ENCODE peak calls at places on chromosomes 12 and 14, in four cellular contexts. One of them, this sample, is unnamed.

GRCh38 chr14:90503582-90503981 is 106.8 kb downstream of the CALM1 start:
- DNase-seq in cardiac fibroblast: no peak
- DNase-seq in glutamatergic neuron: no peak
- DNase-seq in epithelial cell of esophagus: no peak
- DNase-seq in this sample: no peak

GRCh38 chr12:14322403-14322802 is 43.1 kb upstream of the ATF7IP start:
- DNase-seq in cardiac fibroblast: no peak
- DNase-seq in glutamatergic neuron: no peak
- DNase-seq in epithelial cell of esophagus: no peak
- DNase-seq in this sample: no peak

GRCh38 chr14:89900822-89901221 is 53.7 kb downstream of the EFCAB11 start:
- DNase-seq in cardiac fibroblast: peak
- DNase-seq in glutamatergic neuron: no peak
- DNase-seq in epithelial cell of esophagus: no peak
- DNase-seq in this sample: no peak

GRCh38 chr14:53955671-53956426 is 776 bp downstream of the BMP4 start:
- DNase-seq in cardiac fibroblast: no peak
- DNase-seq in glutamatergic neuron: peak
- DNase-seq in epithelial cell of esophagus: peak
- DNase-seq in this sample: peak

GRCh38 chr12:127284021-127284420 is 982.9 kb upstream of the TMEM132C start:
- DNase-seq in cardiac fibroblast: peak
- DNase-seq in glutamatergic neuron: no peak
- DNase-seq in epithelial cell of esophagus: no peak
- DNase-seq in this sample: no peak

GRCh38 chr12:70971395-70971794 is 50.9 kb upstream of the PTPRR start:
- DNase-seq in cardiac fibroblast: peak
- DNase-seq in glutamatergic neuron: no peak
- DNase-seq in epithelial cell of esophagus: no peak
- DNase-seq in this sample: no peak

GRCh38 chr14:99520571-99521081 is 39.4 kb downstream of the CCNK start:
- DNase-seq in cardiac fibroblast: no peak
- DNase-seq in glutamatergic neuron: peak
- DNase-seq in epithelial cell of esophagus: no peak
- DNase-seq in this sample: no peak

GRCh38 chr12:58314610-58315009 is 373.2 kb downstream of the ATP23 start:
- DNase-seq in cardiac fibroblast: peak
- DNase-seq in glutamatergic neuron: no peak
- DNase-seq in epithelial cell of esophagus: peak
- DNase-seq in this sample: no peak

GRCh38 chr14:67650694-67651093 is 23.7 kb downstream of the VTI1B start:
- DNase-seq in cardiac fibroblast: peak
- DNase-seq in glutamatergic neuron: no peak
- DNase-seq in epithelial cell of esophagus: peak
- DNase-seq in this sample: no peak

GRCh38 chr12:73998894-73999293 is 538.7 kb upstream of the ATXN7L3B start:
- DNase-seq in cardiac fibroblast: no peak
- DNase-seq in glutamatergic neuron: no peak
- DNase-seq in epithelial cell of esophagus: no peak
- DNase-seq in this sample: no peak

GRCh38 chr14:67269338-67270060 is 28.3 kb downstream of the PALS1 start:
- DNase-seq in cardiac fibroblast: peak
- DNase-seq in glutamatergic neuron: no peak
- DNase-seq in epithelial cell of esophagus: no peak
- DNase-seq in this sample: no peak

GRCh38 chr12:66941150-66941549 is 262.3 kb upstream of the GRIP1 start:
- DNase-seq in cardiac fibroblast: no peak
- DNase-seq in glutamatergic neuron: no peak
- DNase-seq in epithelial cell of esophagus: no peak
- DNase-seq in this sample: no peak

GRCh38 chr14:103385994-103386491 is 828 bp downstream of the MARK3 start:
- DNase-seq in cardiac fibroblast: peak
- DNase-seq in glutamatergic neuron: peak
- DNase-seq in epithelial cell of esophagus: peak
- DNase-seq in this sample: peak

GRCh38 chr14:62943202-62943601 is 102.1 kb downstream of the KCNH5 start:
- DNase-seq in cardiac fibroblast: peak
- DNase-seq in glutamatergic neuron: no peak
- DNase-seq in epithelial cell of esophagus: peak
- DNase-seq in this sample: no peak

GRCh38 chr12:105426766-105427165 is 96.3 kb downstream of the C12orf75 start:
- DNase-seq in cardiac fibroblast: no peak
- DNase-seq in glutamatergic neuron: no peak
- DNase-seq in epithelial cell of esophagus: no peak
- DNase-seq in this sample: no peak

GRCh38 chr12:105425263-105426174 is 95.0 kb downstream of the C12orf75 start:
- DNase-seq in cardiac fibroblast: no peak
- DNase-seq in glutamatergic neuron: no peak
- DNase-seq in epithelial cell of esophagus: no peak
- DNase-seq in this sample: no peak

GRCh38 chr12:105431537-105431936 is 101.0 kb downstream of the C12orf75 start:
- DNase-seq in cardiac fibroblast: no peak
- DNase-seq in glutamatergic neuron: no peak
- DNase-seq in epithelial cell of esophagus: no peak
- DNase-seq in this sample: no peak

GRCh38 chr12:105428793-105429192 is 98.3 kb downstream of the C12orf75 start:
- DNase-seq in cardiac fibroblast: peak
- DNase-seq in glutamatergic neuron: no peak
- DNase-seq in epithelial cell of esophagus: peak
- DNase-seq in this sample: no peak

GRCh38 chr12:105427883-105428282 is 97.4 kb downstream of the C12orf75 start:
- DNase-seq in cardiac fibroblast: peak
- DNase-seq in glutamatergic neuron: no peak
- DNase-seq in epithelial cell of esophagus: peak
- DNase-seq in this sample: no peak
- TF ChIP-seq CTCF in cardiac fibroblast: peak
- TF ChIP-seq CTCF in glutamatergic neuron: no peak
- TF ChIP-seq CTCF in epithelial cell of esophagus: peak
- TF ChIP-seq CTCF in this sample: no peak

GRCh38 chr14:94748667-94749347 is 21.1 kb downstream of the GSC start:
- DNase-seq in cardiac fibroblast: peak
- DNase-seq in glutamatergic neuron: peak
- DNase-seq in epithelial cell of esophagus: no peak
- DNase-seq in this sample: peak
- TF ChIP-seq CTCF in cardiac fibroblast: peak
- TF ChIP-seq CTCF in glutamatergic neuron: peak
- TF ChIP-seq CTCF in epithelial cell of esophagus: peak
- TF ChIP-seq CTCF in this sample: peak

DNA sequence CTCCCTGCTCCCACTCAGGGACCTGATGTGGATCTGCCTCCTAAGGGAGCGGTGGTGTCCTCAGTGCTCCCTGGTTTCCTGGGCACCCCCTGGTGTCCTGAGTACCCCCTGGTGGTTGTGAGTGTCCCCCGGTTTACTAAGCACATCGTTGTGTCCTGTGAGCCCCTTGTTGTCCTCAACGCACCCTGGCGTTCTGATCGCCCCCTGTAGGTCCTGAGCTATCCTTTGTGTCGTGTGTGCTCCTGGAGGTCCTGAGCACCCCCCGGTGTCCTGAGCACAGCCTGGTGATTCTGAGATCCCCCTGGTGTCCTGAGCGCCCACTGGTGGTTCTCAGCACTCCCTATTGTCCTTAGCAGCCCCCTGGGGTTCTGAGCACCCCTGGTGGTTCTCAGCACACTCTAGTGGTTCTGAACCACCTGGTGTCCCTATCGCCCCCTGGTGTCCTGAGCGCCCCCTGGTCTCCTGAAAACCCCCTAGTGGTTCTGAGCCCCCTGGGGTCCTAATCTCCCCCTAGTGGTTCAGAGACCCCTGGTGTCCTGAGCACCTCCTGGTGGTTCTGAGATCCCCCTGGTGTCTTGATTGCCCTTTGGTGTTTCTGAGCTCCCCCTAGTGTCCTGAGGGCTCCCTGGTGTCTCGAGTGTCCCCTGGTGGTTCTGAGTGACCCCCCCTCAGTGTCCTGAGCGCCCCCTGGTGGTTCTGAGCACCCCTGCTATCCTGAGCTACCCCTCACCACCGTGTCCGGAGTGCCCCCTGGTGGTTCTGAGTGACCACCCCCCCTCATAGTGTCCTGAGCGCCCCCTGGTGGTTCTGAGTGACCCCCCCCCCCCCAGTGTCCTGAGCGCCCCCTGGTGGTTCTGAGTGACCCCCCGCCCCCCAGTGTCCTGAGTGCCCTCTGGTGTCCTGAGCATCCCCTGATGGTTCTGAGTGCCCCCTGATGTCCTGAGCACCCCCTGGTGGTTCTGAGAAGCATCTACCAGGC is 615.1 kb downstream of the TMEM121 start:
- DNase-seq in cardiac fibroblast: no peak
- DNase-seq in glutamatergic neuron: no peak
- DNase-seq in epithelial cell of esophagus: no peak
- DNase-seq in this sample: no peak
- TF ChIP-seq CTCF in cardiac fibroblast: no peak
- TF ChIP-seq CTCF in glutamatergic neuron: no peak
- TF ChIP-seq CTCF in epithelial cell of esophagus: no peak
- TF ChIP-seq CTCF in this sample: no peak

GRCh38 chr12:88866881-88867280 is 286.6 kb upstream of the KITLG start:
- DNase-seq in cardiac fibroblast: no peak
- DNase-seq in glutamatergic neuron: no peak
- DNase-seq in epithelial cell of esophagus: no peak
- DNase-seq in this sample: no peak
- TF ChIP-seq CTCF in cardiac fibroblast: no peak
- TF ChIP-seq CTCF in glutamatergic neuron: no peak
- TF ChIP-seq CTCF in epithelial cell of esophagus: no peak
- TF ChIP-seq CTCF in this sample: no peak

GRCh38 chr12:7162691-7163114 is 26.8 kb upstream of the PEX5 start:
- DNase-seq in cardiac fibroblast: peak
- DNase-seq in glutamatergic neuron: no peak
- DNase-seq in epithelial cell of esophagus: peak
- DNase-seq in this sample: peak
- TF ChIP-seq CTCF in cardiac fibroblast: peak
- TF ChIP-seq CTCF in glutamatergic neuron: no peak
- TF ChIP-seq CTCF in epithelial cell of esophagus: peak
- TF ChIP-seq CTCF in this sample: peak

GRCh38 chr12:48454675-48455074 is 17.7 kb upstream of the ANP32D start:
- DNase-seq in cardiac fibroblast: peak
- DNase-seq in glutamatergic neuron: no peak
- DNase-seq in epithelial cell of esophagus: peak
- DNase-seq in this sample: no peak
- TF ChIP-seq CTCF in cardiac fibroblast: peak
- TF ChIP-seq CTCF in glutamatergic neuron: no peak
- TF ChIP-seq CTCF in epithelial cell of esophagus: peak
- TF ChIP-seq CTCF in this sample: no peak

DNA sequence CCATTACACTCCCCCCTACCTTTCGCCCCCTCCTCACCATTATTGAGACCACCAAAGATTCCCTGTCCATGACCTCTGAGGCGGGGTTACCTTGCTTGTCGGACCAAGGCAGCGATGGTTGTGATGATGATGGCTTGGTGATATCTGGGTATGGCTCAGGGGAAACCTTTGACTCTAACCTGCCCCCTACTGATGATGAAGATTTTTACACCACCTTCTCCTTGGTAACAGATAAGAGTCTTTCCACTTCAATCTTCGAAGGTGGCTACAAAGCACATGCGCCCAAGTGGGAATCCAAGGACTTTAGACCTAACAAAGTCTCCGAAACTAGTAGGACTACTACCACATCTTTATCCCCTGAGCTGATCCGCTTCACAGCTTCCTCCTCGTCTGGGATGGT is 350.2 kb downstream of the DIO2 start:
- DNase-seq in cardiac fibroblast: peak
- DNase-seq in glutamatergic neuron: no peak
- DNase-seq in epithelial cell of esophagus: no peak
- DNase-seq in this sample: no peak
- TF ChIP-seq CTCF in cardiac fibroblast: no peak
- TF ChIP-seq CTCF in glutamatergic neuron: peak
- TF ChIP-seq CTCF in epithelial cell of esophagus: no peak
- TF ChIP-seq CTCF in this sample: no peak

GRCh38 chr12:107404981-107405380 is 280.6 kb upstream of the PWP1 start:
- DNase-seq in cardiac fibroblast: peak
- DNase-seq in glutamatergic neuron: no peak
- DNase-seq in epithelial cell of esophagus: peak
- DNase-seq in this sample: no peak
- TF ChIP-seq CTCF in cardiac fibroblast: peak
- TF ChIP-seq CTCF in glutamatergic neuron: no peak
- TF ChIP-seq CTCF in epithelial cell of esophagus: peak
- TF ChIP-seq CTCF in this sample: peak

GRCh38 chr14:59394268-59394667 is 70.9 kb downstream of the GPR135 start:
- DNase-seq in cardiac fibroblast: peak
- DNase-seq in glutamatergic neuron: no peak
- DNase-seq in epithelial cell of esophagus: peak
- DNase-seq in this sample: no peak
- TF ChIP-seq CTCF in cardiac fibroblast: no peak
- TF ChIP-seq CTCF in glutamatergic neuron: no peak
- TF ChIP-seq CTCF in epithelial cell of esophagus: no peak
- TF ChIP-seq CTCF in this sample: no peak

DNA sequence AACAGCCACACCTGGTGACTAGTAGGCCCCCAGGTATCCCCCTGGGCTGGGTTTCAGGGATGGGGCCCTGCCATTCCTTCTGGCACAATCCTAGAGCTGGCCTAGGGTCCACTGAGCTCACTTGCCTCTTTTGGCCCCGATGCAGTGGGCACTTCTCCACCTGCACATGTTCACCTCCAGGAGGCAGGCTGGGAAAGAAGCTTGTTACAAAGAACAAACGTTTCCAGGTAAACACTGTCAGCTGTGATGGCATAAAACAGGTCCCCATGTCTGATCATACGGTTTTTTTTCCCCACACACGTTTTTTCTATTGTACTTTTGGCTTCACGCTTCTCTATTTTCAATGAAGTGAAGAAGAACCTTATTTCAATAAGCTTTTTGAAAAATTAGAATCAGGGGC is 15.8 kb upstream of the HVCN1 start:
- DNase-seq in cardiac fibroblast: no peak
- DNase-seq in glutamatergic neuron: no peak
- DNase-seq in epithelial cell of esophagus: peak
- DNase-seq in this sample: no peak
- TF ChIP-seq CTCF in cardiac fibroblast: peak
- TF ChIP-seq CTCF in glutamatergic neuron: no peak
- TF ChIP-seq CTCF in epithelial cell of esophagus: peak
- TF ChIP-seq CTCF in this sample: no peak

This sample was measured in nephron progenitor cell.